ENCODE peak calls at places on chromosomes 11 and 22, in six cellular contexts. One of them, this sample, is unnamed.

GRCh38 chr11:66857927-66858185 is 992 bp downstream of the LRFN4 start:
- DNase-seq in foreskin fibroblast: no peak
- DNase-seq in colonic mucosa: no peak
- DNase-seq in breast epithelium: no peak
- DNase-seq in MM.1S: no peak
- DNase-seq in GM12878: no peak
- DNase-seq in this sample: no peak

GRCh38 chr11:66729447-66729846 is 431 bp upstream of the SPTBN2 start:
- DNase-seq in foreskin fibroblast: no peak
- DNase-seq in colonic mucosa: no peak
- DNase-seq in breast epithelium: no peak
- DNase-seq in MM.1S: no peak
- DNase-seq in GM12878: no peak
- DNase-seq in this sample: no peak

GRCh38 chr11:67374571-67375276 is 1.3 kb upstream of the CLCF1 start:
- DNase-seq in foreskin fibroblast: no peak
- DNase-seq in colonic mucosa: no peak
- DNase-seq in breast epithelium: no peak
- DNase-seq in MM.1S: no peak
- DNase-seq in GM12878: no peak
- DNase-seq in this sample: no peak

GRCh38 chr11:92702037-92702436 is 267.4 kb upstream of the MTNR1B start:
- DNase-seq in foreskin fibroblast: no peak
- DNase-seq in colonic mucosa: no peak
- DNase-seq in breast epithelium: no peak
- DNase-seq in MM.1S: no peak
- DNase-seq in GM12878: no peak
- DNase-seq in this sample: no peak

GRCh38 chr22:24175160-24175808 is 6.0 kb upstream of the SUSD2 start:
- DNase-seq in foreskin fibroblast: peak
- DNase-seq in colonic mucosa: peak
- DNase-seq in breast epithelium: peak
- DNase-seq in MM.1S: peak
- DNase-seq in GM12878: no peak
- DNase-seq in this sample: peak

GRCh38 chr11:96391698-96392307 is 2.0 kb downstream of the JRKL start:
- DNase-seq in foreskin fibroblast: no peak
- DNase-seq in colonic mucosa: no peak
- DNase-seq in breast epithelium: no peak
- DNase-seq in MM.1S: no peak
- DNase-seq in GM12878: no peak
- DNase-seq in this sample: no peak

GRCh38 chr11:57458410-57459111 is 1.8 kb upstream of the RTN4RL2 start:
- DNase-seq in foreskin fibroblast: no peak
- DNase-seq in colonic mucosa: peak
- DNase-seq in breast epithelium: no peak
- DNase-seq in MM.1S: no peak
- DNase-seq in GM12878: no peak
- DNase-seq in this sample: no peak

GRCh38 chr22:31289335-31289734 is 3.0 kb downstream of the PIK3IP1 start:
- DNase-seq in foreskin fibroblast: no peak
- DNase-seq in colonic mucosa: peak
- DNase-seq in breast epithelium: no peak
- DNase-seq in MM.1S: no peak
- DNase-seq in GM12878: no peak
- DNase-seq in this sample: no peak

GRCh38 chr11:124839051-124839971 is 25.9 kb upstream of the ROBO3 start:
- DNase-seq in foreskin fibroblast: no peak
- DNase-seq in colonic mucosa: no peak
- DNase-seq in breast epithelium: no peak
- DNase-seq in MM.1S: no peak
- DNase-seq in GM12878: no peak
- DNase-seq in this sample: no peak

GRCh38 chr11:17864478-17864941 is 129.9 kb downstream of the KCNC1 start:
- DNase-seq in foreskin fibroblast: no peak
- DNase-seq in colonic mucosa: peak
- DNase-seq in breast epithelium: no peak
- DNase-seq in MM.1S: peak
- DNase-seq in GM12878: no peak
- DNase-seq in this sample: no peak

GRCh38 chr22:40875111-40875510 is 13.2 kb upstream of the DNAJB7 start:
- DNase-seq in foreskin fibroblast: no peak
- DNase-seq in colonic mucosa: no peak
- DNase-seq in breast epithelium: no peak
- DNase-seq in MM.1S: no peak
- DNase-seq in GM12878: no peak
- DNase-seq in this sample: no peak

GRCh38 chr22:45478108-45478771 is 24.4 kb upstream of the FBLN1 start:
- DNase-seq in foreskin fibroblast: peak
- DNase-seq in colonic mucosa: no peak
- DNase-seq in breast epithelium: no peak
- DNase-seq in MM.1S: no peak
- DNase-seq in GM12878: no peak
- DNase-seq in this sample: no peak

GRCh38 chr11:32109138-32109537 is 18.3 kb downstream of the RCN1 start:
- DNase-seq in foreskin fibroblast: no peak
- DNase-seq in colonic mucosa: no peak
- DNase-seq in breast epithelium: no peak
- DNase-seq in MM.1S: no peak
- DNase-seq in GM12878: no peak
- DNase-seq in this sample: no peak

GRCh38 chr11:65506770-65507485 is 8.1 kb downstream of the MALAT1 start:
- DNase-seq in foreskin fibroblast: peak
- DNase-seq in colonic mucosa: peak
- DNase-seq in breast epithelium: no peak
- DNase-seq in MM.1S: peak
- DNase-seq in GM12878: no peak
- DNase-seq in this sample: no peak

GRCh38 chr22:46803031-46803880 is 40.8 kb downstream of the TBC1D22A start:
- DNase-seq in foreskin fibroblast: no peak
- DNase-seq in colonic mucosa: peak
- DNase-seq in breast epithelium: peak
- DNase-seq in MM.1S: peak
- DNase-seq in GM12878: no peak
- DNase-seq in this sample: no peak

GRCh38 chr11:64864135-64864472 is 14.3 kb downstream of the EHD1 start:
- DNase-seq in foreskin fibroblast: no peak
- DNase-seq in colonic mucosa: no peak
- DNase-seq in breast epithelium: no peak
- DNase-seq in MM.1S: no peak
- DNase-seq in GM12878: no peak
- DNase-seq in this sample: no peak

GRCh38 chr11:44530413-44531115 is 34.9 kb upstream of the CD82 start:
- DNase-seq in foreskin fibroblast: no peak
- DNase-seq in colonic mucosa: no peak
- DNase-seq in breast epithelium: no peak
- DNase-seq in MM.1S: no peak
- DNase-seq in GM12878: no peak
- DNase-seq in this sample: no peak

GRCh38 chr11:74037309-74037708 is 28.4 kb upstream of the UCP3 start:
- DNase-seq in foreskin fibroblast: no peak
- DNase-seq in colonic mucosa: no peak
- DNase-seq in breast epithelium: no peak
- DNase-seq in MM.1S: no peak
- DNase-seq in GM12878: no peak
- DNase-seq in this sample: no peak

GRCh38 chr11:35012467-35013191 is 96.2 kb downstream of the PDHX start:
- DNase-seq in foreskin fibroblast: no peak
- DNase-seq in colonic mucosa: no peak
- DNase-seq in breast epithelium: no peak
- DNase-seq in MM.1S: peak
- DNase-seq in GM12878: peak
- DNase-seq in this sample: no peak

GRCh38 chr11:120546312-120547205 is 35.0 kb downstream of the GRIK4 start:
- DNase-seq in foreskin fibroblast: peak
- DNase-seq in colonic mucosa: peak
- DNase-seq in breast epithelium: no peak
- DNase-seq in MM.1S: no peak
- DNase-seq in GM12878: no peak
- DNase-seq in this sample: peak

GRCh38 chr11:15965562-15966250 is 390.6 kb downstream of the SOX6 start:
- DNase-seq in foreskin fibroblast: no peak
- DNase-seq in colonic mucosa: peak
- DNase-seq in breast epithelium: no peak
- DNase-seq in MM.1S: no peak
- DNase-seq in GM12878: no peak
- DNase-seq in this sample: peak

GRCh38 chr11:117186431-117186761 is 7.9 kb downstream of the SIDT2 start:
- DNase-seq in foreskin fibroblast: no peak
- DNase-seq in colonic mucosa: peak
- DNase-seq in breast epithelium: peak
- DNase-seq in MM.1S: no peak
- DNase-seq in GM12878: no peak
- DNase-seq in this sample: no peak

GRCh38 chr11:32584921-32585320 is 1.3 kb downstream of the EIF3M start:
- DNase-seq in foreskin fibroblast: no peak
- DNase-seq in colonic mucosa: no peak
- DNase-seq in breast epithelium: no peak
- DNase-seq in MM.1S: no peak
- DNase-seq in GM12878: no peak
- DNase-seq in this sample: no peak

GRCh38 chr22:24326266-24326665 is 55.6 kb downstream of the SPECC1L start:
- DNase-seq in foreskin fibroblast: no peak
- DNase-seq in colonic mucosa: no peak
- DNase-seq in breast epithelium: no peak
- DNase-seq in MM.1S: no peak
- DNase-seq in GM12878: no peak
- DNase-seq in this sample: no peak

GRCh38 chr11:114180301-114181055 is 115.7 kb upstream of the NNMT start:
- DNase-seq in foreskin fibroblast: no peak
- DNase-seq in colonic mucosa: peak
- DNase-seq in breast epithelium: no peak
- DNase-seq in MM.1S: peak
- DNase-seq in GM12878: no peak
- DNase-seq in this sample: no peak

GRCh38 chr22:48491451-48491941 is 1336.2 kb downstream of the BRD1 start:
- DNase-seq in foreskin fibroblast: no peak
- DNase-seq in colonic mucosa: no peak
- DNase-seq in breast epithelium: peak
- DNase-seq in MM.1S: peak
- DNase-seq in GM12878: no peak
- DNase-seq in this sample: peak

GRCh38 chr11:67497656-67498291 is 7.4 kb downstream of the PITPNM1 start:
- DNase-seq in foreskin fibroblast: no peak
- DNase-seq in colonic mucosa: no peak
- DNase-seq in breast epithelium: no peak
- DNase-seq in MM.1S: no peak
- DNase-seq in GM12878: no peak
- DNase-seq in this sample: no peak

GRCh38 chr11:88603499-88603898 is 266.0 kb upstream of the CTSC start:
- DNase-seq in foreskin fibroblast: peak
- DNase-seq in colonic mucosa: no peak
- DNase-seq in breast epithelium: no peak
- DNase-seq in MM.1S: no peak
- DNase-seq in GM12878: no peak
- DNase-seq in this sample: no peak

GRCh38 chr11:75635009-75635909 is 33.6 kb downstream of the MAP6 start:
- DNase-seq in foreskin fibroblast: peak
- DNase-seq in colonic mucosa: peak
- DNase-seq in breast epithelium: no peak
- DNase-seq in MM.1S: peak
- DNase-seq in GM12878: no peak
- DNase-seq in this sample: no peak

GRCh38 chr11:59680287-59681154 is 11.7 kb upstream of the PATL1 start:
- DNase-seq in foreskin fibroblast: peak
- DNase-seq in colonic mucosa: peak
- DNase-seq in breast epithelium: no peak
- DNase-seq in MM.1S: peak
- DNase-seq in GM12878: peak
- DNase-seq in this sample: no peak

DNA sequence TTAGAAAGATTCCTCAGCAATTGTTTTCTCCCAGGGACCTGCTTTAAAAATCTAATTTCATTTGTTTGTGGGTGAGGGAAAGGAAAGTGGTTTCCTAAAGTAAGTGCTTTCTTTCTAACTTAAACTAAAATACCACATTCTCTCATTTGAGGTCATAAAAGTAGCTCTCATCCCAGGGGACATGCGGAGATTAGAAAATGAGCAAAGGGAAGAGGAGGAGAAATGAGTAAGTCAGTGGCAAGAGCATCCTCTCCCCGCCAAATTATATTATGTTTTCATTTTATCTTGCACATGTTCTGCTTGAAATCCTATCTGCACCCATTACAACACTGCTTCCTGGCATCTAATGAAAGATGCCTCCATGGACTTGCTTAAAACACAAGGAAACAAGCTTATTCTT is 191.4 kb downstream of the ARHGAP42 start:
- DNase-seq in foreskin fibroblast: peak
- DNase-seq in colonic mucosa: no peak
- DNase-seq in breast epithelium: no peak
- DNase-seq in MM.1S: no peak
- DNase-seq in GM12878: no peak
- DNase-seq in this sample: no peak
- H3K4me3 ChIP-seq in foreskin fibroblast: no peak
- H3K4me3 ChIP-seq in colonic mucosa: no peak
- H3K4me3 ChIP-seq in breast epithelium: no peak
- H3K4me3 ChIP-seq in MM.1S: no peak
- H3K4me3 ChIP-seq in GM12878: no peak
- H3K4me3 ChIP-seq in this sample: no peak

DNA sequence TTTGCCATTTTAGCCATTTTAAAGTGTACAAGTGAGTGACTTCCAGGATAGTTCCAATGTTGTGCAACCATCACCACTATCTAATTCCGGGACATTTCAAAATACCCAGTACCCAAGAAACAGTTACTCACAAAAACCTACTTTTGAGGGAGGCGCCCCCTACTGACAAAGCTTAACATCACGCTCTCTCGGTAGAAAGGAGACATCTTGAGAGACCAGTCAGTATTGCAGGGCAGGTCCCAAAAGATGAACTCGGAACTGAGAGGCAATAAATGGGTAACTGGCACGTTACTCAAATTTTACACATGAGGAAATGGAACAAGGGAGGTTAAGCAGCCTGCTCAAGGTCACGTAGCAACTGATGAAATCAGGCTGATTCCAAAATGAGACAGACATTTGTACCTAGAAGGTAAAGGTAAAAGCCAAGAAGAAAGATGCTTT is 50.0 kb upstream of the POU2AF1 start:
- DNase-seq in foreskin fibroblast: peak
- DNase-seq in colonic mucosa: peak
- DNase-seq in breast epithelium: no peak
- DNase-seq in MM.1S: peak
- DNase-seq in GM12878: no peak
- DNase-seq in this sample: peak
- TF ChIP-seq CTCF in foreskin fibroblast: peak
- TF ChIP-seq CTCF in colonic mucosa: peak
- TF ChIP-seq CTCF in breast epithelium: peak
- TF ChIP-seq CTCF in MM.1S: peak
- TF ChIP-seq CTCF in GM12878: peak
- TF ChIP-seq CTCF in this sample: no peak

GRCh38 chr11:1567721-1568100 is 4.4 kb downstream of the DUSP8 start:
- DNase-seq in foreskin fibroblast: no peak
- DNase-seq in colonic mucosa: no peak
- DNase-seq in breast epithelium: no peak
- DNase-seq in MM.1S: no peak
- DNase-seq in GM12878: no peak
- DNase-seq in this sample: no peak
- H3K4me3 ChIP-seq in foreskin fibroblast: no peak
- H3K4me3 ChIP-seq in colonic mucosa: no peak
- H3K4me3 ChIP-seq in breast epithelium: no peak
- H3K4me3 ChIP-seq in MM.1S: no peak
- H3K4me3 ChIP-seq in GM12878: no peak
- H3K4me3 ChIP-seq in this sample: no peak

GRCh38 chr22:28440517-28441366 is 238.9 kb downstream of the TTC28 start:
- DNase-seq in foreskin fibroblast: peak
- DNase-seq in colonic mucosa: no peak
- DNase-seq in breast epithelium: no peak
- DNase-seq in MM.1S: no peak
- DNase-seq in GM12878: no peak
- DNase-seq in this sample: no peak
- TF ChIP-seq CTCF in foreskin fibroblast: no peak
- TF ChIP-seq CTCF in colonic mucosa: no peak
- TF ChIP-seq CTCF in breast epithelium: no peak
- TF ChIP-seq CTCF in MM.1S: no peak
- TF ChIP-seq CTCF in GM12878: no peak
- TF ChIP-seq CTCF in this sample: no peak

This sample was measured in lower leg skin.